ENCODE peak calls at places on chromosomes 1 and 21, in six cellular contexts. Z is H7, E is NCI-H2081, M is GM23248, D is amniotic epithelial cell, T is anterior cingulate cortex. H is an unnamed sample.
A peak's percentile ranks its signal among the peaks of the same experiment; 100 is the strongest.

GRCh38 chr1:192702212-192702993 is 66.5 kb downstream of the RGS13 start:
- DNase-seq in Z (no peak), E (no peak), M (peak; percentile 79), D (peak; percentile 95), T (no peak), H (no peak)

GRCh38 chr1:196407358-196408041 is 200.7 kb downstream of the KCNT2 start:
- DNase-seq in Z (no peak), E (no peak), M (peak; percentile 40), D (peak; percentile 68), T (no peak), H (no peak)

GRCh38 chr1:51600529-51600928 is 16.4 kb upstream of the OSBPL9 start:
- DNase-seq in Z (no peak), E (no peak), M (no peak), D (no peak), T (no peak), H (no peak)

GRCh38 chr1:157156058-157156541 is 17.9 kb upstream of the ETV3 start:
- DNase-seq in Z (peak; percentile 91), E (peak; percentile 63), M (peak; percentile 81), D (peak; percentile 39), T (peak; percentile 6), H (peak; percentile 86)

GRCh38 chr1:2881556-2881955 is 80.1 kb upstream of the TTC34 start:
- DNase-seq in Z (no peak), E (no peak), M (no peak), D (no peak), T (no peak), H (no peak)

GRCh38 chr1:183693521-183693920 is 40.4 kb upstream of the APOBEC4 start:
- DNase-seq in Z (no peak), E (no peak), M (no peak), D (no peak), T (no peak), H (no peak)

GRCh38 chr21:42300045-42300583 is 15.1 kb downstream of the TFF3 start:
- DNase-seq in Z (no peak), E (no peak), M (no peak), D (no peak), T (no peak), H (no peak)

GRCh38 chr1:169163059-169163458 is 56.6 kb downstream of the ATP1B1 start:
- DNase-seq in Z (no peak), E (no peak), M (no peak), D (no peak), T (no peak), H (no peak)

GRCh38 chr21:26849428-26850115 is 4.4 kb upstream of the ADAMTS1 start:
- DNase-seq in Z (peak; percentile 19), E (peak; percentile 23), M (peak; percentile 82), D (peak; percentile 66), T (no peak), H (no peak)

GRCh38 chr1:23403355-23403734 is 21.2 kb downstream of the TCEA3 start:
- DNase-seq in Z (no peak), E (no peak), M (no peak), D (no peak), T (no peak), H (no peak)

GRCh38 chr1:183259886-183260285 is 73.8 kb downstream of the LAMC2 start:
- DNase-seq in Z (peak; percentile 49), E (no peak), M (no peak), D (no peak), T (no peak), H (no peak)

GRCh38 chr1:164561461-164561860 is 2.5 kb downstream of the PBX1 start:
- DNase-seq in Z (no peak), E (no peak), M (peak; percentile 44), D (no peak), T (no peak), H (no peak)

GRCh38 chr1:214494706-214495105 is 56.7 kb downstream of the PTPN14 start:
- DNase-seq in Z (no peak), E (no peak), M (no peak), D (peak; percentile 51), T (no peak), H (no peak)

H was measured in sigmoid colon.